ENCODE peak calls at places on chromosome 16, in six cellular contexts. One of them, this sample, is unnamed.

GRCh38 chr16:85419503-85420408 is 193.4 kb upstream of the GSE1 start:
- DNase-seq in OCI-LY7: no peak
- DNase-seq in K562: no peak
- DNase-seq in neuronal stem cell: no peak
- DNase-seq in SK-N-SH: no peak
- DNase-seq in endothelial cell of umbilical vein: no peak
- DNase-seq in this sample: no peak

GRCh38 chr16:27430923-27431484 is 29.0 kb downstream of the IL21R start:
- DNase-seq in SK-N-SH: no peak
- DNase-seq in neuronal stem cell: no peak
- DNase-seq in OCI-LY7: peak; percentile 70
- DNase-seq in endothelial cell of umbilical vein: peak; percentile 17
- DNase-seq in K562: peak; percentile 81
- DNase-seq in this sample: no peak

GRCh38 chr16:27511657-27512056 is 38.1 kb downstream of the GTF3C1 start:
- DNase-seq in OCI-LY7: no peak
- DNase-seq in neuronal stem cell: no peak
- DNase-seq in SK-N-SH: no peak
- DNase-seq in endothelial cell of umbilical vein: no peak
- DNase-seq in K562: no peak
- DNase-seq in this sample: no peak

GRCh38 chr16:48616571-48616970 is 6.6 kb upstream of the N4BP1 start:
- DNase-seq in SK-N-SH: no peak
- DNase-seq in neuronal stem cell: no peak
- DNase-seq in endothelial cell of umbilical vein: no peak
- DNase-seq in OCI-LY7: no peak
- DNase-seq in K562: no peak
- DNase-seq in this sample: no peak

GRCh38 chr16:8863594-8864424 is 5.0 kb downstream of the CARHSP1 start:
- DNase-seq in SK-N-SH: no peak
- DNase-seq in OCI-LY7: no peak
- DNase-seq in endothelial cell of umbilical vein: no peak
- DNase-seq in neuronal stem cell: no peak
- DNase-seq in K562: peak; percentile 74
- DNase-seq in this sample: no peak

GRCh38 chr16:28057949-28058348 is 5.6 kb downstream of the GSG1L start:
- DNase-seq in OCI-LY7: no peak
- DNase-seq in endothelial cell of umbilical vein: no peak
- DNase-seq in neuronal stem cell: no peak
- DNase-seq in K562: no peak
- DNase-seq in SK-N-SH: no peak
- DNase-seq in this sample: no peak

GRCh38 chr16:26642047-26642664 is 424.6 kb upstream of the C16orf82 start:
- DNase-seq in SK-N-SH: no peak
- DNase-seq in neuronal stem cell: no peak
- DNase-seq in OCI-LY7: peak; percentile 75
- DNase-seq in endothelial cell of umbilical vein: no peak
- DNase-seq in K562: no peak
- DNase-seq in this sample: no peak

GRCh38 chr16:79269211-79269863 is 331.2 kb downstream of the MAF start:
- DNase-seq in neuronal stem cell: no peak
- DNase-seq in endothelial cell of umbilical vein: no peak
- DNase-seq in K562: no peak
- DNase-seq in SK-N-SH: no peak
- DNase-seq in OCI-LY7: peak; percentile 48
- DNase-seq in this sample: no peak

GRCh38 chr16:9183682-9184353 is 92.4 kb downstream of the HAPSTR1 start:
- DNase-seq in SK-N-SH: no peak
- DNase-seq in neuronal stem cell: no peak
- DNase-seq in OCI-LY7: no peak
- DNase-seq in endothelial cell of umbilical vein: no peak
- DNase-seq in K562: peak; percentile 12
- DNase-seq in this sample: no peak

GRCh38 chr16:25260416-25260815 is 2.8 kb upstream of the ZKSCAN2 start:
- DNase-seq in OCI-LY7: no peak
- DNase-seq in SK-N-SH: no peak
- DNase-seq in endothelial cell of umbilical vein: no peak
- DNase-seq in neuronal stem cell: no peak
- DNase-seq in K562: no peak
- DNase-seq in this sample: no peak

GRCh38 chr16:11236441-11236840 is 19.6 kb downstream of the SOCS1 start:
- DNase-seq in neuronal stem cell: no peak
- DNase-seq in OCI-LY7: no peak
- DNase-seq in SK-N-SH: no peak
- DNase-seq in endothelial cell of umbilical vein: no peak
- DNase-seq in K562: no peak
- DNase-seq in this sample: no peak

GRCh38 chr16:84535408-84535807 is 30.9 kb upstream of the MEAK7 start:
- DNase-seq in SK-N-SH: no peak
- DNase-seq in K562: no peak
- DNase-seq in endothelial cell of umbilical vein: no peak
- DNase-seq in neuronal stem cell: no peak
- DNase-seq in OCI-LY7: no peak
- DNase-seq in this sample: no peak

GRCh38 chr16:11738742-11739544 is 3.7 kb downstream of the TXNDC11 start:
- DNase-seq in OCI-LY7: no peak
- DNase-seq in endothelial cell of umbilical vein: no peak
- DNase-seq in neuronal stem cell: no peak
- DNase-seq in K562: no peak
- DNase-seq in SK-N-SH: no peak
- DNase-seq in this sample: no peak

GRCh38 chr16:67022531-67023214 is 6.3 kb upstream of the CBFB start:
- DNase-seq in endothelial cell of umbilical vein: peak; percentile 6
- DNase-seq in K562: no peak
- DNase-seq in neuronal stem cell: no peak
- DNase-seq in OCI-LY7: no peak
- DNase-seq in SK-N-SH: no peak
- DNase-seq in this sample: no peak

GRCh38 chr16:84834403-84834772 is 14.6 kb downstream of the CRISPLD2 start:
- DNase-seq in neuronal stem cell: no peak
- DNase-seq in OCI-LY7: no peak
- DNase-seq in K562: no peak
- DNase-seq in SK-N-SH: peak; percentile 88
- DNase-seq in endothelial cell of umbilical vein: no peak
- DNase-seq in this sample: no peak

GRCh38 chr16:75235721-75236193 is 15.7 kb downstream of the BCAR1 start:
- DNase-seq in endothelial cell of umbilical vein: no peak
- DNase-seq in K562: no peak
- DNase-seq in SK-N-SH: no peak
- DNase-seq in neuronal stem cell: no peak
- DNase-seq in OCI-LY7: no peak
- DNase-seq in this sample: no peak

GRCh38 chr16:11133344-11133921 is 122.6 kb downstream of the SOCS1 start:
- DNase-seq in K562: peak; percentile 90
- DNase-seq in SK-N-SH: no peak
- DNase-seq in neuronal stem cell: no peak
- DNase-seq in OCI-LY7: no peak
- DNase-seq in endothelial cell of umbilical vein: peak; percentile 83
- DNase-seq in this sample: peak; percentile 90

GRCh38 chr16:4814542-4815173 is 12.2 kb upstream of the ROGDI start:
- DNase-seq in SK-N-SH: no peak
- DNase-seq in neuronal stem cell: no peak
- DNase-seq in OCI-LY7: no peak
- DNase-seq in endothelial cell of umbilical vein: no peak
- DNase-seq in K562: peak; percentile 18
- DNase-seq in this sample: no peak

GRCh38 chr16:28974007-28974436 is 556 bp upstream of the SPNS1 start:
- DNase-seq in endothelial cell of umbilical vein: peak; percentile 68
- DNase-seq in K562: peak; percentile 72
- DNase-seq in neuronal stem cell: peak; percentile 59
- DNase-seq in OCI-LY7: peak; percentile 41
- DNase-seq in SK-N-SH: peak; percentile 78
- DNase-seq in this sample: peak; percentile 67

GRCh38 chr16:70695351-70696070 is 9.7 kb upstream of the MTSS2 start:
- DNase-seq in SK-N-SH: peak; percentile 67
- DNase-seq in neuronal stem cell: no peak
- DNase-seq in OCI-LY7: peak; percentile 19
- DNase-seq in endothelial cell of umbilical vein: peak; percentile 86
- DNase-seq in K562: peak; percentile 91
- DNase-seq in this sample: peak; percentile 62

GRCh38 chr16:34078697-34079096 is 619.3 kb downstream of the TP53TG3F start:
- DNase-seq in K562: no peak
- DNase-seq in OCI-LY7: no peak
- DNase-seq in neuronal stem cell: peak; percentile 48
- DNase-seq in endothelial cell of umbilical vein: peak; percentile 92
- DNase-seq in SK-N-SH: no peak
- DNase-seq in this sample: no peak

GRCh38 chr16:74465851-74466685 is 44.8 kb upstream of the CLEC18B start:
- DNase-seq in K562: no peak
- DNase-seq in SK-N-SH: no peak
- DNase-seq in neuronal stem cell: no peak
- DNase-seq in endothelial cell of umbilical vein: peak; percentile 31
- DNase-seq in OCI-LY7: no peak
- DNase-seq in this sample: no peak

GRCh38 chr16:9946022-9946720 is 236.1 kb downstream of the GRIN2A start:
- DNase-seq in K562: no peak
- DNase-seq in SK-N-SH: no peak
- DNase-seq in OCI-LY7: no peak
- DNase-seq in endothelial cell of umbilical vein: no peak
- DNase-seq in neuronal stem cell: no peak
- DNase-seq in this sample: no peak

GRCh38 chr16:83206426-83206825 is 579.7 kb downstream of the CDH13 start:
- DNase-seq in neuronal stem cell: no peak
- DNase-seq in K562: no peak
- DNase-seq in endothelial cell of umbilical vein: no peak
- DNase-seq in OCI-LY7: no peak
- DNase-seq in SK-N-SH: no peak
- DNase-seq in this sample: no peak

GRCh38 chr16:57998484-57998883 is 2.0 kb downstream of the ZNF319 start:
- DNase-seq in K562: peak; percentile 29
- DNase-seq in neuronal stem cell: no peak
- DNase-seq in SK-N-SH: no peak
- DNase-seq in OCI-LY7: no peak
- DNase-seq in endothelial cell of umbilical vein: no peak
- DNase-seq in this sample: peak; percentile 65

GRCh38 chr16:20868890-20869289 is 31.3 kb downstream of the DCUN1D3 start:
- DNase-seq in endothelial cell of umbilical vein: peak; percentile 74
- DNase-seq in K562: no peak
- DNase-seq in OCI-LY7: no peak
- DNase-seq in neuronal stem cell: no peak
- DNase-seq in SK-N-SH: peak; percentile 65
- DNase-seq in this sample: peak; percentile 53
- H3K4me2 ChIP-seq in endothelial cell of umbilical vein: peak overlapping the region; percentile 19
- H3K4me2 ChIP-seq in K562: no peak overlapping the region
- H3K4me2 ChIP-seq in OCI-LY7: no peak overlapping the region
- H3K4me2 ChIP-seq in neuronal stem cell: no peak overlapping the region
- H3K4me2 ChIP-seq in SK-N-SH: peak overlapping the region; percentile 32
- H3K4me2 ChIP-seq in this sample: no peak overlapping the region

GRCh38 chr16:89172171-89172900 is 788 bp downstream of the CDH15 start:
- DNase-seq in K562: no peak
- DNase-seq in SK-N-SH: no peak
- DNase-seq in neuronal stem cell: no peak
- DNase-seq in OCI-LY7: no peak
- DNase-seq in endothelial cell of umbilical vein: no peak
- DNase-seq in this sample: no peak
- H3K4me1 ChIP-seq in K562: peaks cover 96% of the 10 kb centered on the region
- H3K4me1 ChIP-seq in SK-N-SH: peaks cover 22% of the 10 kb centered on the region
- H3K4me1 ChIP-seq in neuronal stem cell: peaks cover 18% of the 10 kb centered on the region
- H3K4me1 ChIP-seq in OCI-LY7: peaks cover 21% of the 10 kb centered on the region
- H3K4me1 ChIP-seq in endothelial cell of umbilical vein: peaks cover 3% of the 10 kb centered on the region
- H3K4me1 ChIP-seq in this sample: peaks cover 9% of the 10 kb centered on the region

GRCh38 chr16:77469639-77470038 is 34.8 kb upstream of the ADAMTS18 start:
- DNase-seq in SK-N-SH: no peak
- DNase-seq in endothelial cell of umbilical vein: no peak
- DNase-seq in K562: no peak
- DNase-seq in neuronal stem cell: no peak
- DNase-seq in OCI-LY7: no peak
- DNase-seq in this sample: no peak

GRCh38 chr16:77470851-77471250 is 36.0 kb upstream of the ADAMTS18 start:
- DNase-seq in OCI-LY7: no peak
- DNase-seq in K562: no peak
- DNase-seq in SK-N-SH: no peak
- DNase-seq in endothelial cell of umbilical vein: peak; percentile 4
- DNase-seq in neuronal stem cell: no peak
- DNase-seq in this sample: no peak

GRCh38 chr16:77467929-77468328 is 33.1 kb upstream of the ADAMTS18 start:
- DNase-seq in OCI-LY7: no peak
- DNase-seq in K562: no peak
- DNase-seq in endothelial cell of umbilical vein: no peak
- DNase-seq in SK-N-SH: no peak
- DNase-seq in neuronal stem cell: peak; percentile 27
- DNase-seq in this sample: no peak

GRCh38 chr16:77472262-77472661 is 37.4 kb upstream of the ADAMTS18 start:
- DNase-seq in SK-N-SH: no peak
- DNase-seq in K562: no peak
- DNase-seq in endothelial cell of umbilical vein: no peak
- DNase-seq in neuronal stem cell: no peak
- DNase-seq in OCI-LY7: no peak
- DNase-seq in this sample: no peak

DNA sequence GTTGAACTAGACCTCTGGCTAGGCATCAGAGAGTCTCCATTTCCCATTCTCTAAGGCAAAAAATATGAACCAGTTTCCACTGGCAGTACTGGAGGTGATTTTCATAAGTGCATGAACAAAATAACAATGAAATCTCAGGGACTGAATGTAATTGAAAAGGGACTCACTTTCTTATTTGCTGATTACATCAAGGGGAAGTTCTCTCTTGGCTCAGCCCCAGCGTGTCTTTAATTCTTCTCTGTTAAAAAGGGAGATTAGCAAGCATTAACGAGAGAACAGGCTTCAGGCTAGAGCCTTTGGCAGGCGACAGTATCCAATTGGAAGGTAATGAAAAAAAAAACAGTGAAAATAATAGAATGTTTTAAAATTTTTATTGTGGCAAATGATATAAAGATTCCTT is 34.0 kb upstream of the ADAMTS18 start:
- DNase-seq in endothelial cell of umbilical vein: peak; percentile 64
- DNase-seq in K562: no peak
- DNase-seq in OCI-LY7: no peak
- DNase-seq in SK-N-SH: no peak
- DNase-seq in neuronal stem cell: no peak
- DNase-seq in this sample: no peak
- H3K4me3 ChIP-seq in endothelial cell of umbilical vein: no peak overlapping the region
- H3K4me3 ChIP-seq in K562: no peak overlapping the region
- H3K4me3 ChIP-seq in OCI-LY7: no peak overlapping the region
- H3K4me3 ChIP-seq in SK-N-SH: no peak overlapping the region
- H3K4me3 ChIP-seq in neuronal stem cell: no peak overlapping the region
- H3K4me3 ChIP-seq in this sample: no peak overlapping the region

DNA sequence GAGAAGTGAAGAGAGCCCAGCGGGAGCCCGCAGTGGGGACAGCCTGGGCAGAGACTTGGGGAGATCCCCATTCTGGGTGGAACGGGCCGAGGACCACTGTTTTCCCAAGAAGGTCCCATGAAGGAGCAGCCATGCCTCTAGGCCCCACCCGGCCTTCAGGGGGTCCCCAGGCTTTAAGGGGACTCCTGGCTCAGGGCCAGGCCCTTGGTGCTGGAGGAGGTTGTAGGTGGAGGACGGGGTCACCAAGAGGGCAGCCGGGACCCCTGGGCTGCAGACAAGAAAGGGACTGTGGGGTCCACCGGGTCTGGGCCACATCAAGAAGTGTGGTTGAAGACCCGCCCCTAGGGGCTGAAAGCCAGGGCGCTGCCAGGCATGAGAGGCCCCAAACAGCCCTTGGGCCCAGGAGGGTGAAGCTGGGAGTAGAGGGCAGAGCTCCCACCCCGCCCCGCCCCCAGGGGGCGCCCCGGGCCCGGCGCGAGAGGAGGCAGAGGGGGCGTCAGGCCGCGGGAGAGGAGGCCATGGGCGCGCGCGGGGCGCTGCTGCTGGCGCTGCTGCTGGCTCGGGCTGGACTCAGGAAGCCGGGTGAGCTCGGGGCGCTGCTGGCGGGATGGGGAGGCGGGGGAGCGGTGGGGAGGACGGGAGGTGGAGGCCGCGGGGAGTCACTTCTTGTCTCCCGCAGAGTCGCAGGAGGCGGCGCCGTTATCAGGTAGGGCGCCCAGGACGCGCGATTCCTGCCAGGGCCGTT is at the start of gene PRSS21:
- DNase-seq in neuronal stem cell: no peak
- DNase-seq in endothelial cell of umbilical vein: no peak
- DNase-seq in K562: peak; percentile 78
- DNase-seq in OCI-LY7: peak; percentile 68
- DNase-seq in SK-N-SH: no peak
- DNase-seq in this sample: peak; percentile 75
- H3K4me2 ChIP-seq in neuronal stem cell: no peak within 1 kb of the TSS
- H3K4me2 ChIP-seq in endothelial cell of umbilical vein: no peak within 1 kb of the TSS
- H3K4me2 ChIP-seq in K562: peak within 1 kb of the TSS; percentile 90
- H3K4me2 ChIP-seq in OCI-LY7: peak within 1 kb of the TSS; percentile 71
- H3K4me2 ChIP-seq in SK-N-SH: no peak within 1 kb of the TSS
- H3K4me2 ChIP-seq in this sample: peak within 1 kb of the TSS; percentile 93